ENCODE peak calls at places on chromosome 19, in nine cellular contexts. One of them, this sample, is unnamed.

GRCh38 chr19:6241680-6242079 is 38.1 kb downstream of the MLLT1 start:
- DNase-seq in T-helper 1 cell: no peak
- DNase-seq in left ventricle myocardium inferior: peak; percentile 46
- DNase-seq in AG08395: no peak
- DNase-seq in HS-5: no peak
- DNase-seq in body of pancreas: peak; percentile 66
- DNase-seq in stimulated activated CD4-positive, alpha-beta T cell treated with anti-CD3 and anti-CD28 coated beads, Interleukin-1b, Interleukin-23, amount 100 ng/mL, for 1 hour: no peak
- DNase-seq in stromal cell of bone marrow: no peak
- DNase-seq in GM12892: no peak
- DNase-seq in this sample: no peak

GRCh38 chr19:5339950-5340636 is 519 bp downstream of the PTPRS start:
- DNase-seq in body of pancreas: peak; percentile 35
- DNase-seq in AG08395: no peak
- DNase-seq in GM12892: no peak
- DNase-seq in left ventricle myocardium inferior: no peak
- DNase-seq in stimulated activated CD4-positive, alpha-beta T cell treated with anti-CD3 and anti-CD28 coated beads, Interleukin-1b, Interleukin-23, amount 100 ng/mL, for 1 hour: no peak
- DNase-seq in HS-5: no peak
- DNase-seq in T-helper 1 cell: no peak
- DNase-seq in stromal cell of bone marrow: no peak
- DNase-seq in this sample: peak; percentile 75

GRCh38 chr19:40592170-40592569 is 9.0 kb upstream of the LTBP4 start:
- DNase-seq in GM12892: no peak
- DNase-seq in body of pancreas: no peak
- DNase-seq in AG08395: peak; percentile 46
- DNase-seq in left ventricle myocardium inferior: no peak
- DNase-seq in stromal cell of bone marrow: no peak
- DNase-seq in HS-5: no peak
- DNase-seq in T-helper 1 cell: peak; percentile 52
- DNase-seq in stimulated activated CD4-positive, alpha-beta T cell treated with anti-CD3 and anti-CD28 coated beads, Interleukin-1b, Interleukin-23, amount 100 ng/mL, for 1 hour: no peak
- DNase-seq in this sample: no peak

GRCh38 chr19:46861691-46862503 is 1.1 kb downstream of the ARHGAP35 start:
- DNase-seq in stromal cell of bone marrow: no peak
- DNase-seq in GM12892: no peak
- DNase-seq in left ventricle myocardium inferior: no peak
- DNase-seq in stimulated activated CD4-positive, alpha-beta T cell treated with anti-CD3 and anti-CD28 coated beads, Interleukin-1b, Interleukin-23, amount 100 ng/mL, for 1 hour: no peak
- DNase-seq in AG08395: no peak
- DNase-seq in body of pancreas: peak; percentile 45
- DNase-seq in T-helper 1 cell: no peak
- DNase-seq in HS-5: no peak
- DNase-seq in this sample: peak; percentile 9

GRCh38 chr19:57106646-57107235 is 13.0 kb upstream of the USP29 start:
- DNase-seq in GM12892: no peak
- DNase-seq in T-helper 1 cell: no peak
- DNase-seq in stromal cell of bone marrow: no peak
- DNase-seq in stimulated activated CD4-positive, alpha-beta T cell treated with anti-CD3 and anti-CD28 coated beads, Interleukin-1b, Interleukin-23, amount 100 ng/mL, for 1 hour: no peak
- DNase-seq in left ventricle myocardium inferior: no peak
- DNase-seq in body of pancreas: no peak
- DNase-seq in AG08395: no peak
- DNase-seq in HS-5: no peak
- DNase-seq in this sample: no peak

GRCh38 chr19:36771275-36772231 is 1.1 kb downstream of the ZNF850 start:
- DNase-seq in stimulated activated CD4-positive, alpha-beta T cell treated with anti-CD3 and anti-CD28 coated beads, Interleukin-1b, Interleukin-23, amount 100 ng/mL, for 1 hour: no peak
- DNase-seq in T-helper 1 cell: peak; percentile 45
- DNase-seq in GM12892: peak; percentile 34
- DNase-seq in stromal cell of bone marrow: peak; percentile 47
- DNase-seq in left ventricle myocardium inferior: peak; percentile 70
- DNase-seq in body of pancreas: peak; percentile 66
- DNase-seq in AG08395: peak; percentile 46
- DNase-seq in HS-5: no peak
- DNase-seq in this sample: peak; percentile 64

GRCh38 chr19:13781547-13781946 is 7.3 kb downstream of the C19orf53 start:
- DNase-seq in HS-5: no peak
- DNase-seq in left ventricle myocardium inferior: peak; percentile 72
- DNase-seq in stromal cell of bone marrow: peak; percentile 96
- DNase-seq in AG08395: peak; percentile 95
- DNase-seq in GM12892: no peak
- DNase-seq in T-helper 1 cell: no peak
- DNase-seq in stimulated activated CD4-positive, alpha-beta T cell treated with anti-CD3 and anti-CD28 coated beads, Interleukin-1b, Interleukin-23, amount 100 ng/mL, for 1 hour: no peak
- DNase-seq in body of pancreas: peak; percentile 40
- DNase-seq in this sample: peak; percentile 93

GRCh38 chr19:35226748-35227147 is 1.8 kb downstream of the FAM187B start:
- DNase-seq in stimulated activated CD4-positive, alpha-beta T cell treated with anti-CD3 and anti-CD28 coated beads, Interleukin-1b, Interleukin-23, amount 100 ng/mL, for 1 hour: no peak
- DNase-seq in body of pancreas: no peak
- DNase-seq in GM12892: no peak
- DNase-seq in T-helper 1 cell: no peak
- DNase-seq in stromal cell of bone marrow: no peak
- DNase-seq in AG08395: no peak
- DNase-seq in left ventricle myocardium inferior: no peak
- DNase-seq in HS-5: no peak
- DNase-seq in this sample: no peak

GRCh38 chr19:41920878-41921277 is 7.4 kb downstream of the ERFL start:
- DNase-seq in HS-5: no peak
- DNase-seq in stimulated activated CD4-positive, alpha-beta T cell treated with anti-CD3 and anti-CD28 coated beads, Interleukin-1b, Interleukin-23, amount 100 ng/mL, for 1 hour: no peak
- DNase-seq in T-helper 1 cell: no peak
- DNase-seq in GM12892: no peak
- DNase-seq in left ventricle myocardium inferior: no peak
- DNase-seq in body of pancreas: no peak
- DNase-seq in stromal cell of bone marrow: no peak
- DNase-seq in AG08395: no peak
- DNase-seq in this sample: no peak

GRCh38 chr19:15702590-15702930 is 25.3 kb upstream of the OR10H2 start:
- DNase-seq in AG08395: no peak
- DNase-seq in GM12892: no peak
- DNase-seq in T-helper 1 cell: no peak
- DNase-seq in stromal cell of bone marrow: no peak
- DNase-seq in left ventricle myocardium inferior: peak; percentile 79
- DNase-seq in HS-5: no peak
- DNase-seq in stimulated activated CD4-positive, alpha-beta T cell treated with anti-CD3 and anti-CD28 coated beads, Interleukin-1b, Interleukin-23, amount 100 ng/mL, for 1 hour: no peak
- DNase-seq in body of pancreas: peak; percentile 74
- DNase-seq in this sample: no peak

GRCh38 chr19:47421844-47422395 is 2.6 kb upstream of the MEIS3 start:
- DNase-seq in GM12892: no peak
- DNase-seq in T-helper 1 cell: no peak
- DNase-seq in AG08395: no peak
- DNase-seq in left ventricle myocardium inferior: no peak
- DNase-seq in stromal cell of bone marrow: no peak
- DNase-seq in HS-5: no peak
- DNase-seq in body of pancreas: no peak
- DNase-seq in stimulated activated CD4-positive, alpha-beta T cell treated with anti-CD3 and anti-CD28 coated beads, Interleukin-1b, Interleukin-23, amount 100 ng/mL, for 1 hour: no peak
- DNase-seq in this sample: no peak

GRCh38 chr19:15464394-15465385 is at the start of gene RASAL3:
- DNase-seq in stimulated activated CD4-positive, alpha-beta T cell treated with anti-CD3 and anti-CD28 coated beads, Interleukin-1b, Interleukin-23, amount 100 ng/mL, for 1 hour: peak; percentile 60
- DNase-seq in AG08395: no peak
- DNase-seq in HS-5: no peak
- DNase-seq in GM12892: peak; percentile 67
- DNase-seq in stromal cell of bone marrow: no peak
- DNase-seq in T-helper 1 cell: peak; percentile 81
- DNase-seq in body of pancreas: no peak
- DNase-seq in left ventricle myocardium inferior: no peak
- DNase-seq in this sample: no peak

GRCh38 chr19:8512991-8513686 is 828 bp downstream of the ZNF414 start:
- DNase-seq in T-helper 1 cell: no peak
- DNase-seq in body of pancreas: no peak
- DNase-seq in AG08395: no peak
- DNase-seq in HS-5: no peak
- DNase-seq in left ventricle myocardium inferior: no peak
- DNase-seq in GM12892: no peak
- DNase-seq in stromal cell of bone marrow: no peak
- DNase-seq in stimulated activated CD4-positive, alpha-beta T cell treated with anti-CD3 and anti-CD28 coated beads, Interleukin-1b, Interleukin-23, amount 100 ng/mL, for 1 hour: no peak
- DNase-seq in this sample: no peak

GRCh38 chr19:16061943-16062342 is 14.4 kb upstream of the TPM4 start:
- DNase-seq in stromal cell of bone marrow: no peak
- DNase-seq in left ventricle myocardium inferior: no peak
- DNase-seq in AG08395: no peak
- DNase-seq in HS-5: no peak
- DNase-seq in GM12892: no peak
- DNase-seq in body of pancreas: no peak
- DNase-seq in stimulated activated CD4-positive, alpha-beta T cell treated with anti-CD3 and anti-CD28 coated beads, Interleukin-1b, Interleukin-23, amount 100 ng/mL, for 1 hour: no peak
- DNase-seq in T-helper 1 cell: no peak
- DNase-seq in this sample: no peak

GRCh38 chr19:39297931-39298634 is 1.9 kb downstream of the IFNL1 start:
- DNase-seq in GM12892: no peak
- DNase-seq in AG08395: no peak
- DNase-seq in stimulated activated CD4-positive, alpha-beta T cell treated with anti-CD3 and anti-CD28 coated beads, Interleukin-1b, Interleukin-23, amount 100 ng/mL, for 1 hour: no peak
- DNase-seq in stromal cell of bone marrow: no peak
- DNase-seq in T-helper 1 cell: peak; percentile 80
- DNase-seq in body of pancreas: no peak
- DNase-seq in HS-5: no peak
- DNase-seq in left ventricle myocardium inferior: no peak
- DNase-seq in this sample: no peak

GRCh38 chr19:16371540-16371986 is 46.9 kb downstream of the KLF2 start:
- DNase-seq in HS-5: no peak
- DNase-seq in body of pancreas: peak; percentile 48
- DNase-seq in left ventricle myocardium inferior: peak; percentile 55
- DNase-seq in stromal cell of bone marrow: no peak
- DNase-seq in GM12892: peak; percentile 71
- DNase-seq in stimulated activated CD4-positive, alpha-beta T cell treated with anti-CD3 and anti-CD28 coated beads, Interleukin-1b, Interleukin-23, amount 100 ng/mL, for 1 hour: peak; percentile 81
- DNase-seq in T-helper 1 cell: peak; percentile 98
- DNase-seq in AG08395: no peak
- DNase-seq in this sample: no peak

GRCh38 chr19:7673995-7674667 is 2.8 kb upstream of the MCEMP1 start:
- DNase-seq in left ventricle myocardium inferior: peak; percentile 70
- DNase-seq in T-helper 1 cell: peak; percentile 45
- DNase-seq in body of pancreas: peak; percentile 52
- DNase-seq in HS-5: no peak
- DNase-seq in stromal cell of bone marrow: no peak
- DNase-seq in AG08395: peak; percentile 87
- DNase-seq in GM12892: no peak
- DNase-seq in stimulated activated CD4-positive, alpha-beta T cell treated with anti-CD3 and anti-CD28 coated beads, Interleukin-1b, Interleukin-23, amount 100 ng/mL, for 1 hour: no peak
- DNase-seq in this sample: peak; percentile 91

GRCh38 chr19:41352609-41353465 is 885 bp downstream of the TGFB1 start:
- DNase-seq in stimulated activated CD4-positive, alpha-beta T cell treated with anti-CD3 and anti-CD28 coated beads, Interleukin-1b, Interleukin-23, amount 100 ng/mL, for 1 hour: peak; percentile 56
- DNase-seq in body of pancreas: peak; percentile 65
- DNase-seq in left ventricle myocardium inferior: peak; percentile 76
- DNase-seq in AG08395: peak; percentile 66
- DNase-seq in HS-5: no peak
- DNase-seq in GM12892: peak; percentile 78
- DNase-seq in T-helper 1 cell: peak; percentile 71
- DNase-seq in stromal cell of bone marrow: no peak
- DNase-seq in this sample: peak; percentile 86

GRCh38 chr19:34998777-34999497 is 1.2 kb upstream of the GRAMD1A start:
- DNase-seq in stromal cell of bone marrow: no peak
- DNase-seq in AG08395: peak; percentile 25
- DNase-seq in left ventricle myocardium inferior: no peak
- DNase-seq in body of pancreas: no peak
- DNase-seq in T-helper 1 cell: no peak
- DNase-seq in stimulated activated CD4-positive, alpha-beta T cell treated with anti-CD3 and anti-CD28 coated beads, Interleukin-1b, Interleukin-23, amount 100 ng/mL, for 1 hour: no peak
- DNase-seq in GM12892: no peak
- DNase-seq in HS-5: no peak
- DNase-seq in this sample: no peak